ENCODE peak calls at places on chromosome 11, in four cellular contexts. H, R, S and P are unnamed samples.

GRCh38 chr11:46736615-46737014 is 17.6 kb downstream of the F2 start:
- DNase-seq in H (no peak), R (no peak), S (no peak), P (no peak)

GRCh38 chr11:61639816-61640443 is 40.3 kb upstream of the DAGLA start:
- DNase-seq in H (peak), R (peak), S (no peak), P (peak)

GRCh38 chr11:85810871-85811611 is at the start of gene SYTL2:
- DNase-seq in H (peak), R (peak), S (peak), P (peak)

GRCh38 chr11:47220401-47220821 is 5.6 kb downstream of the DDB2 start:
- DNase-seq in H (peak), R (peak), S (no peak), P (peak)

GRCh38 chr11:46916669-46917108 is 1.7 kb downstream of the LRP4 start:
- DNase-seq in H (peak), R (peak), S (peak), P (peak)

GRCh38 chr11:113273720-113274119 is 40.7 kb upstream of the TTC12 start:
- DNase-seq in H (no peak), R (no peak), S (no peak), P (no peak)

GRCh38 chr11:131868769-131869482 is 498.5 kb downstream of the NTM start:
- DNase-seq in H (no peak), R (no peak), S (no peak), P (no peak)

GRCh38 chr11:9878936-9879335 is 215.1 kb downstream of the SWAP70 start:
- DNase-seq in H (no peak), R (no peak), S (no peak), P (no peak)

GRCh38 chr11:47433991-47434786 is 8.0 kb upstream of the PSMC3 start:
- DNase-seq in H (peak), R (peak), S (no peak), P (peak)

DNA sequence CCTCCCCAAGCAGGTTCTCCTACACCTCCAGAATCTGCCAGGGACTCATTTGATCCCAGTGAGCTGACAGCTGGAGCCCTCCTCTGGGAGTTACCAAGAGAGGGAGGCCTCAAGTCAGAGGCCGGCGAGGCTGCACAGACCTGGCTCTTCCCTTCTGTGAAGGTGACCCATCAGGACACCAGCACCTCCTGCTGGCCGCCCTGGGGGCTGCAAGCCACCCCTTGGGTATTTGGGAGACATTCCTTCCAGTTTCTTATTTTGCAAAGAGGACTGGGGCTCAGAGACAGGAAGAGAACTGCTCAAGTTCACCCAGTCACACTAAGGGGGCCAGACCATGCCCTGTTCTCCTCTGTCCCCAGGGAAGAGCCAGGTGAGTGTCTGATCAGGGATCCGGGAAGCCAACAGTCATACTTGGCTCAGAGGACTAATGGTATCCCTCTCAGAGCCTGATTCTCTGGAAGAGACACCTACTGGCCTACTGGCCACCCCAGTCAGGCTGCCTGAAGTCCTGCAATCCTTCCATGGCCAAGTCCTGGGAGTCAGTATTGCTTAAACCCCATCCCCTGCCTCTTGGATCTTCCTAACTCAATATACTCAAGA is 40.5 kb upstream of the RIC3 start:
- DNase-seq in H (no peak), R (no peak), S (peak), P (no peak)
- TF ChIP-seq CTCF in H (peak), R (peak), S (peak), P (peak)

GRCh38 chr11:33443684-33444083 is 186.5 kb downstream of the HIPK3 start:
- DNase-seq in H (no peak), R (no peak), S (no peak), P (no peak)
- H3K4me3 ChIP-seq in H (no peak), R (no peak), S (no peak), P (no peak)

GRCh38 chr11:43341159-43341558 is 17.6 kb upstream of the TTC17 start:
- DNase-seq in H (no peak), R (no peak), S (no peak), P (no peak)
- TF ChIP-seq CTCF in H (no peak), R (no peak), S (no peak), P (no peak)

DNA sequence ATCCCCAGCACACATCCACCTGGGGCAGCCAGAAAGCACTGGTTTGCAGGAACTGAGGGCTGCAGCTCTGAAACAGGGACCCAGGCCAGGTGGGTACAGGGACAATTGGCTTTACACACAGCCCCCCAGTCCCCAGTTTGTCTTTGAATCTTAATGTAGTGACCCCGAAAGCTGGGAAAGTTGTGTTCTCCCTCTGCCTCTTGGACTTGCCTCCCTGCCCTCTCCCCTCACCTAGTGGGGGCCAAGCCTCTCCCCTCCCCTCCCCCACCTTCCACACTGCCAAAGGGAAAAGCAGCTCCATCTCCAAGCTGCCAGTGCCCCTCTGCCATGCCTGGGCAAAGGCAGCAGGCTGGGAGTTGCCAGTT is 2.6 kb upstream of the CLCF1 start:
- DNase-seq in H (no peak), R (no peak), S (no peak), P (no peak)
- H3K4me3 ChIP-seq in H (no peak), R (no peak), S (no peak), P (no peak)

GRCh38 chr11:63841554-63841953 is 2.6 kb downstream of the MARK2 start:
- DNase-seq in H (peak), R (peak), S (no peak), P (peak)
- TF ChIP-seq CTCF in H (no peak), R (no peak), S (no peak), P (no peak)

DNA sequence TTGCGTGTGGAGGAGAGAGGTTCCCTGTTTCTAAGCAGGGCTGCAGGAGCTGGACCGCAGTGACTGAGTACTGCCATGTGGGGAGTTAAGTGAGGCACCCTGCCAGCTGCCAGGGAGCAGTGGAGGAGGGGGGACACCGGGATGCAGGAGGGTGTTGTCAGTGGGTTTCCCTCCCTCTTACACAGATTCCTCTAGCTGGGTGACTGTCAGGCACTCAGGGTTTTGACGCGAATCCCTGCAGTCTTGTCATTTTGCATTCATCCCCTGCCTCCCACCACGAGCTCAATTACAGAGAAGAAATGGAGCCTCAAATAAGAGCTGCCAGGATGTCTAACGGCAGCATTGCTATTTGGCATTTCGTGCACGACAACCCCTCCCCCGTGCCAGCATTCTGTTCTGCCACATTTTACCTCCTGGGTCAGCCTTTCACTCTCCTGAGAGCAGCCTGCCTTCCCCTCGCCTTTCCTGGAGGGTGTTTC is 119.9 kb upstream of the SORL1-AS1 start:
- DNase-seq in H (no peak), R (peak), S (no peak), P (no peak)
- H3K4me3 ChIP-seq in H (no peak), R (no peak), S (no peak), P (no peak)

GRCh38 chr11:77819411-77819920 is 1.1 kb downstream of the RSF1 start:
- DNase-seq in H (peak), R (peak), S (peak), P (peak)
- TF ChIP-seq CTCF in H (peak), R (peak), S (peak), P (peak)